ENCODE peak calls at places on chromosomes 11 and 22, in four cellular contexts. Y is right cardiac atrium, O is adipocyte, H is hepatocyte. K is an unnamed sample.

GRCh38 chr22:25084405-25085107 is 115.1 kb upstream of the CRYBB3 start:
- DNase-seq in Y (no peak), H (no peak), O (no peak), K (no peak)

GRCh38 chr11:67409261-67409666 is 5.4 kb downstream of the TBC1D10C start:
- DNase-seq in O (no peak), Y (no peak), H (no peak), K (no peak)

GRCh38 chr11:120612363-120613263 is 101.1 kb downstream of the GRIK4 start:
- DNase-seq in H (peak; percentile 71), O (no peak), Y (peak; percentile 63), K (peak; percentile 32)

GRCh38 chr11:4643084-4643483 is 698 bp upstream of the OR51E1 start:
- DNase-seq in O (peak; percentile 11), Y (no peak), H (no peak), K (no peak)

GRCh38 chr11:118002010-118002540 is 15.9 kb downstream of the IL10RA start:
- DNase-seq in H (no peak), O (no peak), Y (no peak), K (no peak)

GRCh38 chr11:117647872-117648271 is 149.1 kb downstream of the DSCAML1 start:
- DNase-seq in O (no peak), Y (no peak), H (no peak), K (no peak)

GRCh38 chr22:31912402-31912733 is 32.0 kb upstream of the YWHAH start:
- DNase-seq in Y (no peak), H (no peak), O (peak; percentile 36), K (no peak)

GRCh38 chr11:42890773-42891172 is 421.0 kb upstream of the API5 start:
- DNase-seq in Y (peak; percentile 34), H (no peak), O (no peak), K (no peak)

GRCh38 chr11:64138413-64138812 is 27.5 kb downstream of the MACROD1 start:
- DNase-seq in Y (no peak), H (no peak), O (no peak), K (no peak)

GRCh38 chr11:31645747-31646146 is 136.2 kb downstream of the ELP4 start:
- DNase-seq in H (peak; percentile 4), Y (no peak), O (peak; percentile 80), K (peak; percentile 93)

GRCh38 chr22:50730941-50731661 is 6.9 kb upstream of the ACR start:
- DNase-seq in O (no peak), Y (peak; percentile 75), H (no peak), K (no peak)

GRCh38 chr11:66495401-66495844 is 15.0 kb upstream of the BBS1 start:
- DNase-seq in Y (no peak), H (no peak), O (no peak), K (no peak)

GRCh38 chr11:114571712-114572111 is 12.0 kb upstream of the NXPE1 start:
- DNase-seq in O (no peak), H (no peak), Y (peak; percentile 31), K (no peak)

DNA sequence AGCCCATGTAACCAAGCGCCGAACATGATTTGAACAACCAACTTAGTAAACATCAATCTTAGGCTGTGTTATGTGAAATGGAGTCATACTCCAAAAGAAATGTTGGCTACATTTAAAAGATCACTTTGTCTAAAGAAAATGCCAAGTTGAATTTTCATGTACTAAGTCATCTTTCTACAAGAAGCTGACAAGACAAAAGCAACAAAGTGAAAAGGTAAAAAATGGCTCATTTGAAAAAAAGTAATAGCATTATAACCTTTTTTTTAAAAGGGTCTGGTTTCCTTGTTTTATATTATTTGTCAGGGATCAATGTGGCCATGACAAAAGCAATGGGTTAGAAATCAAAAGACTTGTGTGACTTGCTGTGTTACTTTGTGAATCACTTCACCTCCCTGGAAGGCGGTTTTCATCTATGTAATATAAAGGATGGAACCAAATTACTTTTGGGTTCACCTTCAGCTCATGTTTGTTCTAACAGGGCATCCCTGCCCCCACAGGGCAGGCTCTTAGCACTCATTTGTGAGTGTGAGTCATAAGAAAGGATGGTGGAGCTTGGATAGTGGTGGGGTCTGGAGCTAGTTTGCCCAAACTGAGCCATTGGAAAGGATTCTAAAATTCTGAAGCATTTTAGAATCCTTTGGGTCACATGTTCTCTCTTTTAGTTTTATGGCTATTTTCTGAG is 131.9 kb upstream of the MTMR2 start:
- DNase-seq in O (peak; percentile 48), Y (no peak), H (no peak), K (peak; percentile 94)
- H3K4me1 ChIP-seq in O (peaks cover 28% of the 10 kb centered on the region), Y (peaks cover 5% of the 10 kb centered on the region), H (peaks cover 41% of the 10 kb centered on the region), K (peaks cover 35% of the 10 kb centered on the region)

DNA sequence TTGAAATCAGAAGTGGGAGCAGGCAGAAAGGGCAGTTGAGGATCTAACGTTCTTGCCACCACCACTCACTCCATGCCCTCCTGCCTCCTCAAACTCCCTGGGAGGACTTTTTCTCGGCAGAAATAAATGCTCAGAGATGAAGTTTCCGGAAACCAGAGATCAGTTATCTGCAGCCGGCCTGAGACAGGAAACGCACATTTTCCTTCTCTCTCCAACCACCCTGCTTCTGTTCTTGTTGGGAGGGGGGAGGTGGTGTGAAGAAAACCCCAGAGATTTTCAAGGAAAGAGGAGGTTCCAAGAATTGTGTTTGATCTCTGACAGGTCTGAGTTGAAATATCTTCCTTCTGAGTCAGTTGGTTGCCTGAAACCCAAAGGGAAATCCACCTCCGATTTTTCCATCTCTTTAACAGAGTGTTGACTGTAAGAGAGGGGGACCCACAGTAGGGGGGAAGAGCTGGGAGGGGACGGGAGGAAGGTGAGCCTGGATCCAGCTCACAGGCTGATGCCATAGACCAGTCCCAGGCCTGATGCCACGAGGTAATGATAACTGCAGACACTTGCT is 100.8 kb downstream of the TRAF6 start:
- DNase-seq in H (no peak), Y (no peak), O (no peak), K (peak; percentile 81)
- H3K4me1 ChIP-seq in H (no peaks in the 10 kb centered on the region), Y (peaks cover 10% of the 10 kb centered on the region), O (no peaks in the 10 kb centered on the region), K (peaks cover 28% of the 10 kb centered on the region)

DNA sequence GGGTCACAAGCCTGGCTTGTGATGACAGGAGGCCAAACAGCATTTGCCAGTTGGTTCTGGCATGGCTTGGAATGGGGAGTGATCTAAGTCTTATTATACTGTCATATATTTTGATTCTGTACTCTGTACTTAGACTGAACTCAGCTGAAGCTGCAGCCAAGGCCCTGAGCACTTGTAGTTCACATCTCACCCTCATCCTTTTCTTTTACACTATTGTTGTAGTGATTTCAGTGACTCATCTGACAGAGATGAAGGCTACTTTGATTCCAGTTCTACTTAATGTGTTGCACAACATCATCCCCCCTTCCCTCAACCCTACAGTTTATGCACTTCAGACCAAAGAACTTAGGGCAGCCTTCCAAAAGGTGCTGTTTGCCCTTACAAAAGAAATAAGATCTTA is 843 bp downstream of the OR56B1 start:
- DNase-seq in Y (no peak), O (peak; percentile 15), H (no peak), K (peak; percentile 73)
- H3K4me1 ChIP-seq in Y (no peaks in the 10 kb centered on the region), O (peaks cover 12% of the 10 kb centered on the region), H (no peaks in the 10 kb centered on the region), K (no peaks in the 10 kb centered on the region)

GRCh38 chr11:12087075-12087775 is 23.2 kb upstream of the MICAL2 start:
- DNase-seq in O (peak; percentile 72), Y (peak; percentile 77), H (no peak), K (peak; percentile 71)
- H3K4me1 ChIP-seq in O (peaks cover 38% of the 10 kb centered on the region), Y (peaks cover 22% of the 10 kb centered on the region), H (peaks cover 42% of the 10 kb centered on the region), K (peaks cover 60% of the 10 kb centered on the region)